ENCODE peak calls at places on chromosomes 16 and 17, in five cellular contexts. One of them, this sample, is unnamed.

GRCh38 chr16:68331879-68332410 is 21.1 kb downstream of the PRMT7 start:
- DNase-seq in globus pallidus: no peak
- DNase-seq in RCC 7860: no peak
- DNase-seq in astrocyte of the cerebellum: peak; percentile 53
- DNase-seq in AG08395: peak; percentile 29
- DNase-seq in this sample: no peak

GRCh38 chr17:75785770-75786538 is 1.3 kb downstream of the UNK start:
- DNase-seq in globus pallidus: no peak
- DNase-seq in AG08395: peak; percentile 51
- DNase-seq in RCC 7860: peak; percentile 23
- DNase-seq in astrocyte of the cerebellum: no peak
- DNase-seq in this sample: no peak

GRCh38 chr16:11201498-11202259 is 54.3 kb downstream of the SOCS1 start:
- DNase-seq in AG08395: peak; percentile 75
- DNase-seq in RCC 7860: peak; percentile 81
- DNase-seq in astrocyte of the cerebellum: no peak
- DNase-seq in globus pallidus: no peak
- DNase-seq in this sample: no peak

GRCh38 chr16:3188925-3189825 is 1.2 kb downstream of the OR1F1 start:
- DNase-seq in RCC 7860: peak; percentile 63
- DNase-seq in astrocyte of the cerebellum: no peak
- DNase-seq in AG08395: peak; percentile 48
- DNase-seq in globus pallidus: no peak
- DNase-seq in this sample: peak; percentile 82

GRCh38 chr17:65553009-65553645 is 8.3 kb downstream of the AXIN2 start:
- DNase-seq in AG08395: peak; percentile 88
- DNase-seq in astrocyte of the cerebellum: no peak
- DNase-seq in globus pallidus: no peak
- DNase-seq in RCC 7860: peak; percentile 11
- DNase-seq in this sample: no peak

GRCh38 chr17:81385320-81386111 is 9.7 kb upstream of the BAHCC1 start:
- DNase-seq in RCC 7860: no peak
- DNase-seq in AG08395: no peak
- DNase-seq in astrocyte of the cerebellum: no peak
- DNase-seq in globus pallidus: peak; percentile 99
- DNase-seq in this sample: peak; percentile 100

GRCh38 chr17:46154151-46154816 is 38.9 kb downstream of the KANSL1 start:
- DNase-seq in RCC 7860: no peak
- DNase-seq in AG08395: peak; percentile 48
- DNase-seq in astrocyte of the cerebellum: no peak
- DNase-seq in globus pallidus: no peak
- DNase-seq in this sample: no peak

GRCh38 chr16:14682121-14682520 is 12.0 kb downstream of the PLA2G10 start:
- DNase-seq in globus pallidus: no peak
- DNase-seq in AG08395: no peak
- DNase-seq in RCC 7860: no peak
- DNase-seq in astrocyte of the cerebellum: no peak
- DNase-seq in this sample: no peak

GRCh38 chr17:5672815-5673430 is 88.6 kb upstream of the NLRP1 start:
- DNase-seq in AG08395: no peak
- DNase-seq in globus pallidus: no peak
- DNase-seq in RCC 7860: no peak
- DNase-seq in astrocyte of the cerebellum: no peak
- DNase-seq in this sample: no peak

GRCh38 chr16:59573528-59574271 is 839.6 kb upstream of the GOT2 start:
- DNase-seq in RCC 7860: peak; percentile 71
- DNase-seq in astrocyte of the cerebellum: peak; percentile 90
- DNase-seq in globus pallidus: no peak
- DNase-seq in AG08395: peak; percentile 56
- DNase-seq in this sample: no peak

GRCh38 chr16:2150418-2151187 is 2.2 kb downstream of the RAB26 start:
- DNase-seq in AG08395: no peak
- DNase-seq in astrocyte of the cerebellum: no peak
- DNase-seq in RCC 7860: peak; percentile 67
- DNase-seq in globus pallidus: no peak
- DNase-seq in this sample: peak; percentile 18

GRCh38 chr16:15765880-15766279 is 90.9 kb downstream of the MYH11 start:
- DNase-seq in globus pallidus: peak; percentile 14
- DNase-seq in AG08395: peak; percentile 70
- DNase-seq in RCC 7860: peak; percentile 17
- DNase-seq in astrocyte of the cerebellum: no peak
- DNase-seq in this sample: peak; percentile 56

GRCh38 chr16:11681526-11681925 is 13.3 kb downstream of the SNN start:
- DNase-seq in astrocyte of the cerebellum: no peak
- DNase-seq in RCC 7860: no peak
- DNase-seq in globus pallidus: no peak
- DNase-seq in AG08395: no peak
- DNase-seq in this sample: no peak

GRCh38 chr16:81600275-81600674 is 155.7 kb downstream of the CMIP start:
- DNase-seq in astrocyte of the cerebellum: no peak
- DNase-seq in RCC 7860: peak; percentile 94
- DNase-seq in globus pallidus: no peak
- DNase-seq in AG08395: peak; percentile 72
- DNase-seq in this sample: peak; percentile 15

GRCh38 chr16:72903176-72903575 is 144.8 kb downstream of the ZFHX3 start:
- DNase-seq in RCC 7860: no peak
- DNase-seq in AG08395: no peak
- DNase-seq in astrocyte of the cerebellum: no peak
- DNase-seq in globus pallidus: no peak
- DNase-seq in this sample: no peak

GRCh38 chr17:83050651-83051422 is 28.6 kb upstream of the METRNL start:
- DNase-seq in astrocyte of the cerebellum: no peak
- DNase-seq in AG08395: no peak
- DNase-seq in RCC 7860: no peak
- DNase-seq in globus pallidus: no peak
- DNase-seq in this sample: no peak

GRCh38 chr17:491086-492014 is 138.7 kb upstream of the RPH3AL start:
- DNase-seq in globus pallidus: peak; percentile 11
- DNase-seq in RCC 7860: no peak
- DNase-seq in AG08395: peak; percentile 85
- DNase-seq in astrocyte of the cerebellum: no peak
- DNase-seq in this sample: no peak

GRCh38 chr17:65561394-65562205 is at the start of gene AXIN2:
- DNase-seq in RCC 7860: peak; percentile 68
- DNase-seq in AG08395: peak; percentile 98
- DNase-seq in astrocyte of the cerebellum: peak; percentile 83
- DNase-seq in globus pallidus: peak; percentile 82
- DNase-seq in this sample: peak; percentile 93

GRCh38 chr16:23423496-23424049 is 29.4 kb downstream of the COG7 start:
- DNase-seq in astrocyte of the cerebellum: peak; percentile 98
- DNase-seq in RCC 7860: peak; percentile 23
- DNase-seq in globus pallidus: no peak
- DNase-seq in AG08395: peak; percentile 93
- DNase-seq in this sample: peak; percentile 6

GRCh38 chr17:975321-975982 is 4.1 kb downstream of the NXN start:
- DNase-seq in globus pallidus: peak; percentile 47
- DNase-seq in astrocyte of the cerebellum: no peak
- DNase-seq in RCC 7860: no peak
- DNase-seq in AG08395: peak; percentile 46
- DNase-seq in this sample: no peak

GRCh38 chr17:76558210-76559095 is 18.6 kb downstream of the PRCD start:
- DNase-seq in astrocyte of the cerebellum: no peak
- DNase-seq in AG08395: no peak
- DNase-seq in globus pallidus: peak; percentile 35
- DNase-seq in RCC 7860: peak; percentile 25
- DNase-seq in this sample: peak; percentile 71

GRCh38 chr17:40567377-40567776 is 2.1 kb upstream of the CCR7 start:
- DNase-seq in RCC 7860: no peak
- DNase-seq in globus pallidus: no peak
- DNase-seq in astrocyte of the cerebellum: no peak
- DNase-seq in AG08395: no peak
- DNase-seq in this sample: no peak

GRCh38 chr17:80895366-80895765 is 96.3 kb upstream of the CHMP6 start:
- DNase-seq in astrocyte of the cerebellum: no peak
- DNase-seq in RCC 7860: no peak
- DNase-seq in globus pallidus: no peak
- DNase-seq in AG08395: no peak
- DNase-seq in this sample: no peak

GRCh38 chr17:81710514-81711308 is 1.4 kb upstream of the SLC25A10 start:
- DNase-seq in RCC 7860: no peak
- DNase-seq in globus pallidus: no peak
- DNase-seq in astrocyte of the cerebellum: no peak
- DNase-seq in AG08395: no peak
- DNase-seq in this sample: no peak

GRCh38 chr16:85234310-85235235 is 122.3 kb upstream of the CIBAR2 start:
- DNase-seq in astrocyte of the cerebellum: peak; percentile 49
- DNase-seq in AG08395: peak; percentile 92
- DNase-seq in RCC 7860: no peak
- DNase-seq in globus pallidus: no peak
- DNase-seq in this sample: peak; percentile 25

GRCh38 chr16:11743308-11744074 is 834 bp upstream of the TXNDC11 start:
- DNase-seq in RCC 7860: no peak
- DNase-seq in globus pallidus: peak; percentile 31
- DNase-seq in astrocyte of the cerebellum: no peak
- DNase-seq in AG08395: peak; percentile 6
- DNase-seq in this sample: peak; percentile 35

GRCh38 chr16:86524029-86524428 is 13.7 kb downstream of the FOXF1 start:
- DNase-seq in astrocyte of the cerebellum: no peak
- DNase-seq in RCC 7860: no peak
- DNase-seq in AG08395: no peak
- DNase-seq in globus pallidus: no peak
- DNase-seq in this sample: no peak

GRCh38 chr17:47816947-47817346 is 4.6 kb downstream of the OSBPL7 start:
- DNase-seq in globus pallidus: no peak
- DNase-seq in astrocyte of the cerebellum: no peak
- DNase-seq in AG08395: no peak
- DNase-seq in RCC 7860: no peak
- DNase-seq in this sample: no peak

GRCh38 chr16:62540496-62540895 is 504.3 kb upstream of the CDH8 start:
- DNase-seq in AG08395: no peak
- DNase-seq in RCC 7860: no peak
- DNase-seq in astrocyte of the cerebellum: no peak
- DNase-seq in globus pallidus: no peak
- DNase-seq in this sample: no peak

GRCh38 chr17:9367186-9367585 is 208.4 kb downstream of the STX8 start:
- DNase-seq in AG08395: no peak
- DNase-seq in globus pallidus: peak; percentile 40
- DNase-seq in astrocyte of the cerebellum: no peak
- DNase-seq in RCC 7860: no peak
- DNase-seq in this sample: peak; percentile 31

This sample was measured in SK-MEL-5.